ENCODE peak calls at places on chromosomes 5 and 9, in eight cellular contexts. N, L, B, P, O, M, C and Y are unnamed samples.

GRCh38 chr9:127107344-127108181 is 14.9 kb downstream of the ANGPTL2 start:
- DNase-seq in C (no peak), L (no peak), M (no peak), O (no peak), N (no peak), P (no peak), B (no peak), Y (no peak)

GRCh38 chr5:29649321-29649720 is 1544.2 kb upstream of the CDH6 start:
- DNase-seq in M (no peak), L (no peak), N (no peak), O (no peak), C (no peak), P (no peak), B (no peak), Y (no peak)

GRCh38 chr9:104071589-104071988 is 22.5 kb upstream of the SMC2 start:
- DNase-seq in C (no peak), M (no peak), B (no peak), N (no peak), P (no peak), O (no peak), L (no peak), Y (no peak)

GRCh38 chr9:91903126-91903911 is 46.7 kb downstream of the ROR2 start:
- DNase-seq in P (no peak), O (no peak), M (no peak), N (no peak), L (no peak), B (no peak), C (no peak), Y (no peak)

GRCh38 chr5:30956251-30956650 is 237.2 kb upstream of the CDH6 start:
- DNase-seq in N (no peak), L (no peak), B (no peak), C (no peak), O (no peak), P (no peak), M (no peak), Y (no peak)

GRCh38 chr9:109811876-109812275 is 31.9 kb downstream of the PALM2AKAP2 start:
- DNase-seq in B (no peak), P (no peak), M (no peak), C (no peak), N (no peak), O (no peak), L (no peak), Y (no peak)

GRCh38 chr5:170097934-170098333 is 7.8 kb upstream of the FOXI1 start:
- DNase-seq in P (no peak), N (no peak), M (no peak), C (no peak), L (peak; percentile 86), O (no peak), B (no peak), Y (no peak)

GRCh38 chr9:77063645-77064285 is 44.3 kb downstream of the FOXB2 start:
- DNase-seq in M (no peak), O (no peak), L (no peak), B (no peak), N (peak; percentile 50), P (no peak), C (no peak), Y (no peak)

GRCh38 chr5:174608631-174609097 is 115.7 kb upstream of the MSX2 start:
- DNase-seq in B (peak; percentile 61), P (no peak), C (peak; percentile 6), M (no peak), O (no peak), N (peak; percentile 30), L (peak; percentile 81), Y (no peak)

GRCh38 chr5:95620030-95620869 is at the start of gene GPR150:
- DNase-seq in O (peak; percentile 61), N (peak; percentile 65), P (peak; percentile 61), L (peak; percentile 94), B (peak; percentile 85), C (peak; percentile 13), M (peak; percentile 6), Y (peak; percentile 53)

GRCh38 chr5:21152611-21153010 is 1164.6 kb upstream of the CDH18 start:
- DNase-seq in O (peak; percentile 96), P (no peak), N (peak; percentile 95), C (no peak), B (no peak), L (no peak), M (no peak), Y (no peak)

GRCh38 chr9:14961372-14962068 is 51.3 kb upstream of the FREM1 start:
- DNase-seq in L (no peak), O (no peak), B (no peak), P (no peak), C (no peak), M (no peak), N (no peak), Y (no peak)

GRCh38 chr5:170554566-170555267 is 50.9 kb downstream of the KCNIP1 start:
- DNase-seq in C (no peak), O (peak; percentile 4), B (no peak), L (no peak), P (no peak), M (no peak), N (peak; percentile 80), Y (no peak)

GRCh38 chr5:133890776-133891280 is 77.6 kb downstream of the C5orf15 start:
- DNase-seq in M (no peak), B (peak; percentile 20), O (no peak), N (no peak), L (peak; percentile 44), P (no peak), C (no peak), Y (no peak)

DNA sequence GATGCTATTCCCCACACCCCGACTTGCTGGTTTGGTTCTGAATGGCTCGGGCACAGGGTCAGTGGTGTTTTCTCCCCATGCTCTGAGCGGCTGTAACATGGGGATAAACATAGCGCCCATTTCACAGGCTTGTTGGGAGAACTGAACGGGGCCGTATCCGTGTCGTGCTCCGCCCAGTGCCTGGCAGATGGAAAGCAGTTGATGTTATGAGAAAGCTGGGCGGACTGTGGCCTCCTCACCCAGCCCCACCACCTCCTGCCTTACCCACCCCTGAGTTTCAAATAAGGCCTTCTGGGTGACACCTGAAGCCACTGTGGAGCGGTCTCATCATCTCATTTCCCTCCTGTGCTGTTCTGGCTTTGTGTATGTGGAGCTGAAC is 14.5 kb downstream of the ORM2 start:
- DNase-seq in N (no peak), P (no peak), C (no peak), M (no peak), B (no peak), O (no peak), L (peak; percentile 49), Y (no peak)
- TF ChIP-seq CTCF in N (no peak), P (no peak), C (no peak), M (no peak), B (no peak), O (no peak), L (no peak), Y (no peak)

GRCh38 chr9:98099346-98099745 is 19.7 kb downstream of the TRIM14 start:
- DNase-seq in N (no peak), L (no peak), O (no peak), M (no peak), B (no peak), C (no peak), P (peak; percentile 34), Y (no peak)
- H3K27ac ChIP-seq in N (no peak overlapping the region), L (peak overlapping the region; percentile 1), O (no peak overlapping the region), M (peak overlapping the region; percentile 76), B (no peak overlapping the region), C (no peak overlapping the region), P (peak overlapping the region; percentile 28), Y (peak overlapping the region; percentile 70)

GRCh38 chr9:20611751-20612287 is 10.5 kb downstream of the MLLT3 start:
- DNase-seq in L (no peak), M (no peak), N (peak; percentile 83), C (no peak), B (no peak), P (no peak), O (peak; percentile 33), Y (no peak)
- TF ChIP-seq CTCF in L (peak; percentile 19), M (peak; percentile 53), N (peak; percentile 59), C (peak; percentile 3), B (peak; percentile 44), P (peak; percentile 58), O (peak; percentile 39), Y (peak; percentile 46)

GRCh38 chr9:99748690-99749089 is 73.0 kb upstream of the NR4A3 start:
- DNase-seq in P (no peak), M (no peak), O (no peak), N (no peak), C (no peak), B (no peak), L (no peak), Y (no peak)

GRCh38 chr9:99749641-99750040 is 72.0 kb upstream of the NR4A3 start:
- DNase-seq in L (no peak), N (no peak), C (no peak), B (no peak), O (no peak), P (no peak), M (no peak), Y (no peak)

GRCh38 chr9:99753436-99753835 is 68.2 kb upstream of the NR4A3 start:
- DNase-seq in O (no peak), L (no peak), P (no peak), N (no peak), B (no peak), M (no peak), C (no peak), Y (no peak)

GRCh38 chr9:99748251-99748650 is 73.4 kb upstream of the NR4A3 start:
- DNase-seq in B (no peak), N (no peak), M (no peak), L (no peak), O (no peak), C (no peak), P (no peak), Y (no peak)

GRCh38 chr9:99752710-99753109 is 69.0 kb upstream of the NR4A3 start:
- DNase-seq in L (no peak), P (no peak), C (no peak), N (peak; percentile 34), B (no peak), O (no peak), M (no peak), Y (no peak)
- H3K27ac ChIP-seq in L (no peak overlapping the region), P (no peak overlapping the region), C (no peak overlapping the region), N (no peak overlapping the region), B (no peak overlapping the region), O (no peak overlapping the region), M (no peak overlapping the region), Y (no peak overlapping the region)